ENCODE peak calls at places on chromosomes 6 and 20, in ten cellular contexts. Q is ecto neural progenitor cell, Y is SW480, D is endothelial cell, J is amniotic stem cell, O is kidney epithelial cell, T is hypothalamus, H is globus pallidus, G is Right ventricle myocardium superior, L is tibial nerve. B is an unnamed sample.

GRCh38 chr20:51542033-51542893 is at the start of gene NFATC2:
- DNase-seq in Q (peak), Y (peak), D (peak), J (no peak), O (no peak), T (no peak), H (no peak), G (peak), L (no peak), B (peak)

GRCh38 chr20:7010584-7010983 is 243.1 kb downstream of the BMP2 start:
- DNase-seq in Q (no peak), Y (no peak), D (no peak), J (no peak), O (no peak), T (no peak), H (no peak), G (no peak), L (no peak), B (no peak)

GRCh38 chr6:48403587-48403986 is 292.6 kb upstream of the PTCHD4 start:
- DNase-seq in Q (no peak), Y (no peak), D (no peak), J (no peak), O (no peak), T (no peak), H (no peak), G (no peak), L (no peak), B (no peak)

GRCh38 chr6:142035890-142036289 is 96.8 kb upstream of the GJE1 start:
- DNase-seq in Q (no peak), Y (no peak), D (no peak), J (no peak), O (no peak), T (no peak), H (no peak), G (no peak), L (no peak), B (no peak)

GRCh38 chr6:138691595-138692057 is 81.9 kb upstream of the CCDC28A start:
- DNase-seq in Q (no peak), Y (peak), D (no peak), J (no peak), O (peak), T (no peak), H (peak), G (no peak), L (no peak), B (peak)

GRCh38 chr6:99151634-99152344 is 197.7 kb downstream of the FAXC start:
- DNase-seq in Q (peak), Y (peak), D (peak), J (peak), O (peak), T (peak), H (no peak), G (no peak), L (no peak), B (peak)

GRCh38 chr6:130997061-130997753 is 65.8 kb downstream of the EPB41L2 start:
- DNase-seq in Q (no peak), Y (no peak), D (no peak), J (no peak), O (no peak), T (no peak), H (no peak), G (no peak), L (no peak), B (no peak)

GRCh38 chr20:2203436-2203835 is 92.4 kb upstream of the TGM3 start:
- DNase-seq in Q (no peak), Y (no peak), D (no peak), J (no peak), O (no peak), T (no peak), H (no peak), G (no peak), L (no peak), B (no peak)

GRCh38 chr6:154933181-154933827 is 61.8 kb upstream of the TIAM2 start:
- DNase-seq in Q (no peak), Y (no peak), D (no peak), J (no peak), O (no peak), T (no peak), H (no peak), G (no peak), L (no peak), B (no peak)

GRCh38 chr6:151285121-151285520 is 45.4 kb downstream of the AKAP12 start:
- DNase-seq in Q (no peak), Y (no peak), D (no peak), J (no peak), O (no peak), T (no peak), H (no peak), G (no peak), L (no peak), B (no peak)

GRCh38 chr6:134614606-134615485 is 296.9 kb upstream of the SGK1 start:
- DNase-seq in Q (no peak), Y (no peak), D (no peak), J (no peak), O (no peak), T (no peak), H (no peak), G (no peak), L (no peak), B (no peak)

GRCh38 chr6:474454-475185 is 83.1 kb downstream of the IRF4 start:
- DNase-seq in Q (no peak), Y (no peak), D (peak), J (no peak), O (no peak), T (no peak), H (no peak), G (no peak), L (peak), B (no peak)

GRCh38 chr6:1406306-1407058 is 17.1 kb downstream of the FOXF2 start:
- DNase-seq in Q (no peak), Y (no peak), D (no peak), J (no peak), O (no peak), T (no peak), H (no peak), G (no peak), L (no peak), B (no peak)

GRCh38 chr6:6678185-6678671 is 89.7 kb downstream of the LY86 start:
- DNase-seq in Q (no peak), Y (peak), D (no peak), J (no peak), O (no peak), T (no peak), H (no peak), G (no peak), L (no peak), B (no peak)

GRCh38 chr20:22922987-22923386 is 112.1 kb upstream of the SSTR4 start:
- DNase-seq in Q (no peak), Y (no peak), D (no peak), J (no peak), O (no peak), T (no peak), H (no peak), G (no peak), L (no peak), B (no peak)

GRCh38 chr6:169833258-169833794 is 81.9 kb downstream of the ERMARD start:
- DNase-seq in Q (no peak), Y (no peak), D (no peak), J (no peak), O (no peak), T (no peak), H (no peak), G (no peak), L (no peak), B (no peak)

GRCh38 chr6:117544725-117545124 is 57.6 kb downstream of the GOPC start:
- DNase-seq in Q (no peak), Y (no peak), D (no peak), J (no peak), O (no peak), T (no peak), H (no peak), G (no peak), L (no peak), B (no peak)

GRCh38 chr6:129031051-129031599 is 148.2 kb downstream of the LAMA2 start:
- DNase-seq in Q (no peak), Y (no peak), D (no peak), J (no peak), O (no peak), T (no peak), H (no peak), G (no peak), L (no peak), B (no peak)

GRCh38 chr6:143594647-143595046 is 83.1 kb upstream of the PHACTR2 start:
- DNase-seq in Q (no peak), Y (no peak), D (no peak), J (no peak), O (peak), T (no peak), H (no peak), G (no peak), L (no peak), B (no peak)

GRCh38 chr6:138115191-138115590 is 8.0 kb upstream of the PERP start:
- DNase-seq in Q (no peak), Y (no peak), D (no peak), J (no peak), O (no peak), T (no peak), H (no peak), G (no peak), L (no peak), B (no peak)

GRCh38 chr20:667351-668034 is 8.1 kb downstream of the SCRT2 start:
- DNase-seq in Q (peak), Y (peak), D (peak), J (no peak), O (no peak), T (peak), H (no peak), G (peak), L (peak), B (peak)

GRCh38 chr6:42452171-42453026 is 673 bp upstream of the TRERF1 start:
- DNase-seq in Q (peak), Y (peak), D (peak), J (peak), O (no peak), T (peak), H (peak), G (peak), L (peak), B (peak)

GRCh38 chr6:12369781-12370262 is 79.7 kb downstream of the EDN1 start:
- DNase-seq in Q (no peak), Y (no peak), D (no peak), J (no peak), O (no peak), T (no peak), H (no peak), G (no peak), L (no peak), B (no peak)

GRCh38 chr20:58829531-58829941 is 21.2 kb downstream of the GNAS-AS1 start:
- DNase-seq in Q (no peak), Y (peak), D (no peak), J (no peak), O (no peak), T (no peak), H (peak), G (peak), L (no peak), B (no peak)

GRCh38 chr20:41738584-41739193 is 120.5 kb upstream of the CHD6 start:
- DNase-seq in Q (peak), Y (peak), D (peak), J (no peak), O (no peak), T (peak), H (peak), G (peak), L (peak), B (peak)

GRCh38 chr6:133767571-133767970 is 121.3 kb upstream of the TCF21 start:
- DNase-seq in Q (no peak), Y (no peak), D (no peak), J (no peak), O (no peak), T (no peak), H (no peak), G (no peak), L (no peak), B (no peak)

GRCh38 chr20:58446264-58446937 is 57.4 kb downstream of the VAPB start:
- DNase-seq in Q (no peak), Y (no peak), D (no peak), J (no peak), O (no peak), T (no peak), H (no peak), G (no peak), L (no peak), B (no peak)

GRCh38 chr6:168525926-168526630 is 85.1 kb downstream of the SMOC2 start:
- DNase-seq in Q (no peak), Y (no peak), D (no peak), J (no peak), O (no peak), T (no peak), H (no peak), G (no peak), L (no peak), B (no peak)

GRCh38 chr20:48826883-48827771 is 672 bp downstream of the PREX1 start:
- DNase-seq in Q (peak), Y (peak), D (peak), J (no peak), O (no peak), T (peak), H (peak), G (peak), L (no peak), B (peak)

GRCh38 chr20:60126975-60127374 is 168.8 kb downstream of the CDH26 start:
- DNase-seq in Q (no peak), Y (no peak), D (no peak), J (no peak), O (no peak), T (no peak), H (no peak), G (no peak), L (no peak), B (no peak)

GRCh38 chr6:38161754-38162492 is 342.4 kb downstream of the ZFAND3 start:
- DNase-seq in Q (no peak), Y (no peak), D (no peak), J (no peak), O (no peak), T (no peak), H (no peak), G (no peak), L (no peak), B (no peak)

GRCh38 chr6:70563540-70563939 is 3.2 kb upstream of the SDHAF4 start:
- DNase-seq in Q (no peak), Y (no peak), D (no peak), J (no peak), O (no peak), T (no peak), H (no peak), G (no peak), L (no peak), B (no peak)

GRCh38 chr6:70375882-70376281 is 37.4 kb upstream of the FAM135A start:
- DNase-seq in Q (no peak), Y (no peak), D (no peak), J (no peak), O (no peak), T (no peak), H (no peak), G (no peak), L (no peak), B (no peak)

GRCh38 chr20:2914160-2914559 is 40.9 kb downstream of the PTPRA start:
- DNase-seq in Q (no peak), Y (peak), D (no peak), J (no peak), O (no peak), T (no peak), H (peak), G (no peak), L (no peak), B (no peak)

GRCh38 chr20:2820084-2820895 is 4.1 kb downstream of the TMEM239 start:
- DNase-seq in Q (no peak), Y (no peak), D (no peak), J (no peak), O (no peak), T (no peak), H (no peak), G (no peak), L (no peak), B (no peak)

B was measured in HuH-7.5.